ENCODE peak calls at places on chromosomes 5 and 9, in five cellular contexts. One of them, this sample, is unnamed.

GRCh38 chr5:177071671-177072385 is 14.9 kb upstream of the FGFR4 start:
- DNase-seq in stimulated activated CD8-positive, alpha-beta memory T cell treated with anti-CD3 and anti-CD28 coated beads, Interleukin-7, amount 100 ng/mL, for 1 hour: peak; percentile 49
- DNase-seq in NCI-H510A treated with DMSO at 0.1 percent for 48 hours: peak; percentile 74
- DNase-seq in iPS-NIHi11: peak; percentile 71
- DNase-seq in EH: peak; percentile 84
- DNase-seq in this sample: no peak

GRCh38 chr9:19310246-19310645 is 69.8 kb downstream of the RPS6 start:
- DNase-seq in EH: no peak
- DNase-seq in iPS-NIHi11: no peak
- DNase-seq in NCI-H510A treated with DMSO at 0.1 percent for 48 hours: no peak
- DNase-seq in stimulated activated CD8-positive, alpha-beta memory T cell treated with anti-CD3 and anti-CD28 coated beads, Interleukin-7, amount 100 ng/mL, for 1 hour: no peak
- DNase-seq in this sample: no peak

GRCh38 chr5:168425997-168426863 is 60.0 kb upstream of the RARS1 start:
- DNase-seq in stimulated activated CD8-positive, alpha-beta memory T cell treated with anti-CD3 and anti-CD28 coated beads, Interleukin-7, amount 100 ng/mL, for 1 hour: no peak
- DNase-seq in iPS-NIHi11: no peak
- DNase-seq in NCI-H510A treated with DMSO at 0.1 percent for 48 hours: no peak
- DNase-seq in EH: no peak
- DNase-seq in this sample: no peak

GRCh38 chr9:89591291-89592200 is 13.3 kb upstream of the GADD45G start:
- DNase-seq in NCI-H510A treated with DMSO at 0.1 percent for 48 hours: no peak
- DNase-seq in EH: no peak
- DNase-seq in iPS-NIHi11: no peak
- DNase-seq in stimulated activated CD8-positive, alpha-beta memory T cell treated with anti-CD3 and anti-CD28 coated beads, Interleukin-7, amount 100 ng/mL, for 1 hour: no peak
- DNase-seq in this sample: no peak

GRCh38 chr9:456365-456764 is 241.7 kb downstream of the DOCK8 start:
- DNase-seq in EH: no peak
- DNase-seq in NCI-H510A treated with DMSO at 0.1 percent for 48 hours: peak; percentile 12
- DNase-seq in iPS-NIHi11: peak; percentile 24
- DNase-seq in stimulated activated CD8-positive, alpha-beta memory T cell treated with anti-CD3 and anti-CD28 coated beads, Interleukin-7, amount 100 ng/mL, for 1 hour: no peak
- DNase-seq in this sample: peak; percentile 63

GRCh38 chr9:17531642-17532254 is 47.1 kb upstream of the SH3GL2 start:
- DNase-seq in NCI-H510A treated with DMSO at 0.1 percent for 48 hours: peak; percentile 11
- DNase-seq in EH: peak; percentile 56
- DNase-seq in iPS-NIHi11: peak; percentile 38
- DNase-seq in stimulated activated CD8-positive, alpha-beta memory T cell treated with anti-CD3 and anti-CD28 coated beads, Interleukin-7, amount 100 ng/mL, for 1 hour: no peak
- DNase-seq in this sample: no peak

GRCh38 chr5:87191645-87192044 is 76.0 kb upstream of the RASA1 start:
- DNase-seq in iPS-NIHi11: no peak
- DNase-seq in EH: no peak
- DNase-seq in stimulated activated CD8-positive, alpha-beta memory T cell treated with anti-CD3 and anti-CD28 coated beads, Interleukin-7, amount 100 ng/mL, for 1 hour: no peak
- DNase-seq in NCI-H510A treated with DMSO at 0.1 percent for 48 hours: no peak
- DNase-seq in this sample: no peak

GRCh38 chr9:87557996-87558395 is 60.3 kb downstream of the DAPK1 start:
- DNase-seq in EH: peak; percentile 6
- DNase-seq in NCI-H510A treated with DMSO at 0.1 percent for 48 hours: no peak
- DNase-seq in stimulated activated CD8-positive, alpha-beta memory T cell treated with anti-CD3 and anti-CD28 coated beads, Interleukin-7, amount 100 ng/mL, for 1 hour: no peak
- DNase-seq in iPS-NIHi11: no peak
- DNase-seq in this sample: no peak

GRCh38 chr9:126439402-126439765 is 112.8 kb downstream of the MVB12B start:
- DNase-seq in EH: peak; percentile 73
- DNase-seq in stimulated activated CD8-positive, alpha-beta memory T cell treated with anti-CD3 and anti-CD28 coated beads, Interleukin-7, amount 100 ng/mL, for 1 hour: no peak
- DNase-seq in NCI-H510A treated with DMSO at 0.1 percent for 48 hours: no peak
- DNase-seq in iPS-NIHi11: no peak
- DNase-seq in this sample: no peak

GRCh38 chr9:84216151-84216550 is 124.4 kb downstream of the SLC28A3 start:
- DNase-seq in NCI-H510A treated with DMSO at 0.1 percent for 48 hours: no peak
- DNase-seq in stimulated activated CD8-positive, alpha-beta memory T cell treated with anti-CD3 and anti-CD28 coated beads, Interleukin-7, amount 100 ng/mL, for 1 hour: no peak
- DNase-seq in iPS-NIHi11: no peak
- DNase-seq in EH: peak; percentile 14
- DNase-seq in this sample: no peak

GRCh38 chr9:116673375-116673774 is 13.7 kb upstream of the TRIM32 start:
- DNase-seq in EH: peak; percentile 88
- DNase-seq in NCI-H510A treated with DMSO at 0.1 percent for 48 hours: no peak
- DNase-seq in stimulated activated CD8-positive, alpha-beta memory T cell treated with anti-CD3 and anti-CD28 coated beads, Interleukin-7, amount 100 ng/mL, for 1 hour: no peak
- DNase-seq in iPS-NIHi11: no peak
- DNase-seq in this sample: no peak

GRCh38 chr5:54379590-54379989 is 69.2 kb upstream of the ARL15 start:
- DNase-seq in EH: no peak
- DNase-seq in NCI-H510A treated with DMSO at 0.1 percent for 48 hours: no peak
- DNase-seq in iPS-NIHi11: no peak
- DNase-seq in stimulated activated CD8-positive, alpha-beta memory T cell treated with anti-CD3 and anti-CD28 coated beads, Interleukin-7, amount 100 ng/mL, for 1 hour: no peak
- DNase-seq in this sample: no peak

GRCh38 chr5:131795879-131796792 is 681 bp downstream of the FNIP1 start:
- DNase-seq in iPS-NIHi11: peak; percentile 60
- DNase-seq in EH: peak; percentile 75
- DNase-seq in NCI-H510A treated with DMSO at 0.1 percent for 48 hours: no peak
- DNase-seq in stimulated activated CD8-positive, alpha-beta memory T cell treated with anti-CD3 and anti-CD28 coated beads, Interleukin-7, amount 100 ng/mL, for 1 hour: peak; percentile 5
- DNase-seq in this sample: peak; percentile 92

GRCh38 chr9:118643118-118643517 is 726.1 kb downstream of the BRINP1 start:
- DNase-seq in iPS-NIHi11: peak; percentile 67
- DNase-seq in NCI-H510A treated with DMSO at 0.1 percent for 48 hours: no peak
- DNase-seq in EH: no peak
- DNase-seq in stimulated activated CD8-positive, alpha-beta memory T cell treated with anti-CD3 and anti-CD28 coated beads, Interleukin-7, amount 100 ng/mL, for 1 hour: no peak
- DNase-seq in this sample: no peak

GRCh38 chr5:35478856-35479682 is 138.6 kb upstream of the SPEF2 start:
- DNase-seq in NCI-H510A treated with DMSO at 0.1 percent for 48 hours: no peak
- DNase-seq in EH: peak; percentile 65
- DNase-seq in stimulated activated CD8-positive, alpha-beta memory T cell treated with anti-CD3 and anti-CD28 coated beads, Interleukin-7, amount 100 ng/mL, for 1 hour: no peak
- DNase-seq in iPS-NIHi11: no peak
- DNase-seq in this sample: no peak

GRCh38 chr5:59661939-59662615 is 231.4 kb downstream of the PDE4D start:
- DNase-seq in stimulated activated CD8-positive, alpha-beta memory T cell treated with anti-CD3 and anti-CD28 coated beads, Interleukin-7, amount 100 ng/mL, for 1 hour: no peak
- DNase-seq in iPS-NIHi11: no peak
- DNase-seq in EH: no peak
- DNase-seq in NCI-H510A treated with DMSO at 0.1 percent for 48 hours: peak; percentile 18
- DNase-seq in this sample: no peak

GRCh38 chr5:170028124-170028523 is 47.8 kb upstream of the INSYN2B start:
- DNase-seq in NCI-H510A treated with DMSO at 0.1 percent for 48 hours: no peak
- DNase-seq in stimulated activated CD8-positive, alpha-beta memory T cell treated with anti-CD3 and anti-CD28 coated beads, Interleukin-7, amount 100 ng/mL, for 1 hour: no peak
- DNase-seq in iPS-NIHi11: no peak
- DNase-seq in EH: no peak
- DNase-seq in this sample: no peak

GRCh38 chr9:27539479-27540441 is 10.1 kb upstream of the MOB3B start:
- DNase-seq in NCI-H510A treated with DMSO at 0.1 percent for 48 hours: no peak
- DNase-seq in stimulated activated CD8-positive, alpha-beta memory T cell treated with anti-CD3 and anti-CD28 coated beads, Interleukin-7, amount 100 ng/mL, for 1 hour: no peak
- DNase-seq in iPS-NIHi11: no peak
- DNase-seq in EH: peak; percentile 58
- DNase-seq in this sample: peak; percentile 11

GRCh38 chr5:148904440-148904839 is 78.0 kb downstream of the ADRB2 start:
- DNase-seq in NCI-H510A treated with DMSO at 0.1 percent for 48 hours: no peak
- DNase-seq in stimulated activated CD8-positive, alpha-beta memory T cell treated with anti-CD3 and anti-CD28 coated beads, Interleukin-7, amount 100 ng/mL, for 1 hour: no peak
- DNase-seq in EH: no peak
- DNase-seq in iPS-NIHi11: no peak
- DNase-seq in this sample: peak; percentile 64

GRCh38 chr5:69404659-69405330 is 10.1 kb upstream of the MARVELD2 start:
- DNase-seq in stimulated activated CD8-positive, alpha-beta memory T cell treated with anti-CD3 and anti-CD28 coated beads, Interleukin-7, amount 100 ng/mL, for 1 hour: no peak
- DNase-seq in EH: no peak
- DNase-seq in NCI-H510A treated with DMSO at 0.1 percent for 48 hours: no peak
- DNase-seq in iPS-NIHi11: no peak
- DNase-seq in this sample: no peak

GRCh38 chr9:110996436-110997224 is 41.6 kb downstream of the LPAR1 start:
- DNase-seq in stimulated activated CD8-positive, alpha-beta memory T cell treated with anti-CD3 and anti-CD28 coated beads, Interleukin-7, amount 100 ng/mL, for 1 hour: no peak
- DNase-seq in NCI-H510A treated with DMSO at 0.1 percent for 48 hours: no peak
- DNase-seq in iPS-NIHi11: no peak
- DNase-seq in EH: peak; percentile 85
- DNase-seq in this sample: no peak

GRCh38 chr9:135574331-135574730 is 12.8 kb downstream of the PAEP start:
- DNase-seq in EH: no peak
- DNase-seq in stimulated activated CD8-positive, alpha-beta memory T cell treated with anti-CD3 and anti-CD28 coated beads, Interleukin-7, amount 100 ng/mL, for 1 hour: no peak
- DNase-seq in iPS-NIHi11: peak; percentile 14
- DNase-seq in NCI-H510A treated with DMSO at 0.1 percent for 48 hours: no peak
- DNase-seq in this sample: no peak

GRCh38 chr9:3043369-3043768 is 199.5 kb upstream of the PUM3 start:
- DNase-seq in stimulated activated CD8-positive, alpha-beta memory T cell treated with anti-CD3 and anti-CD28 coated beads, Interleukin-7, amount 100 ng/mL, for 1 hour: no peak
- DNase-seq in iPS-NIHi11: no peak
- DNase-seq in NCI-H510A treated with DMSO at 0.1 percent for 48 hours: no peak
- DNase-seq in EH: peak; percentile 79
- DNase-seq in this sample: no peak

GRCh38 chr5:136457390-136458094 is 92.2 kb upstream of the TRPC7 start:
- DNase-seq in EH: no peak
- DNase-seq in NCI-H510A treated with DMSO at 0.1 percent for 48 hours: peak; percentile 27
- DNase-seq in stimulated activated CD8-positive, alpha-beta memory T cell treated with anti-CD3 and anti-CD28 coated beads, Interleukin-7, amount 100 ng/mL, for 1 hour: no peak
- DNase-seq in iPS-NIHi11: no peak
- DNase-seq in this sample: no peak

GRCh38 chr9:127776195-127776918 is 2.1 kb downstream of the SH2D3C start:
- DNase-seq in NCI-H510A treated with DMSO at 0.1 percent for 48 hours: peak; percentile 14
- DNase-seq in EH: no peak
- DNase-seq in stimulated activated CD8-positive, alpha-beta memory T cell treated with anti-CD3 and anti-CD28 coated beads, Interleukin-7, amount 100 ng/mL, for 1 hour: peak; percentile 56
- DNase-seq in iPS-NIHi11: no peak
- DNase-seq in this sample: no peak

GRCh38 chr9:120574473-120574872 is 5.5 kb downstream of the CDK5RAP2 start:
- DNase-seq in NCI-H510A treated with DMSO at 0.1 percent for 48 hours: no peak
- DNase-seq in stimulated activated CD8-positive, alpha-beta memory T cell treated with anti-CD3 and anti-CD28 coated beads, Interleukin-7, amount 100 ng/mL, for 1 hour: no peak
- DNase-seq in iPS-NIHi11: no peak
- DNase-seq in EH: no peak
- DNase-seq in this sample: no peak

GRCh38 chr9:135602789-135603481 is 36.4 kb downstream of the GLT6D1 start:
- DNase-seq in NCI-H510A treated with DMSO at 0.1 percent for 48 hours: peak; percentile 12
- DNase-seq in EH: peak; percentile 36
- DNase-seq in stimulated activated CD8-positive, alpha-beta memory T cell treated with anti-CD3 and anti-CD28 coated beads, Interleukin-7, amount 100 ng/mL, for 1 hour: peak; percentile 43
- DNase-seq in iPS-NIHi11: peak; percentile 72
- DNase-seq in this sample: peak; percentile 26

GRCh38 chr5:132478498-132478855 is 12.1 kb downstream of the IRF1 start:
- DNase-seq in EH: no peak
- DNase-seq in iPS-NIHi11: no peak
- DNase-seq in stimulated activated CD8-positive, alpha-beta memory T cell treated with anti-CD3 and anti-CD28 coated beads, Interleukin-7, amount 100 ng/mL, for 1 hour: no peak
- DNase-seq in NCI-H510A treated with DMSO at 0.1 percent for 48 hours: no peak
- DNase-seq in this sample: no peak

GRCh38 chr5:169648725-169649124 is 11.7 kb downstream of the DOCK2 start:
- DNase-seq in stimulated activated CD8-positive, alpha-beta memory T cell treated with anti-CD3 and anti-CD28 coated beads, Interleukin-7, amount 100 ng/mL, for 1 hour: no peak
- DNase-seq in iPS-NIHi11: no peak
- DNase-seq in EH: peak; percentile 53
- DNase-seq in NCI-H510A treated with DMSO at 0.1 percent for 48 hours: no peak
- DNase-seq in this sample: no peak

GRCh38 chr5:93582677-93583524 is at the start of gene NR2F1:
- DNase-seq in stimulated activated CD8-positive, alpha-beta memory T cell treated with anti-CD3 and anti-CD28 coated beads, Interleukin-7, amount 100 ng/mL, for 1 hour: no peak
- DNase-seq in iPS-NIHi11: peak; percentile 62
- DNase-seq in EH: peak; percentile 90
- DNase-seq in NCI-H510A treated with DMSO at 0.1 percent for 48 hours: peak; percentile 82
- DNase-seq in this sample: peak; percentile 55

GRCh38 chr5:167245871-167246270 is 1045.6 kb upstream of the WWC1 start:
- DNase-seq in EH: no peak
- DNase-seq in stimulated activated CD8-positive, alpha-beta memory T cell treated with anti-CD3 and anti-CD28 coated beads, Interleukin-7, amount 100 ng/mL, for 1 hour: no peak
- DNase-seq in NCI-H510A treated with DMSO at 0.1 percent for 48 hours: no peak
- DNase-seq in iPS-NIHi11: peak; percentile 27
- DNase-seq in this sample: no peak

GRCh38 chr5:162886717-162887116 is 550.7 kb upstream of the CCNG1 start:
- DNase-seq in iPS-NIHi11: no peak
- DNase-seq in NCI-H510A treated with DMSO at 0.1 percent for 48 hours: no peak
- DNase-seq in EH: no peak
- DNase-seq in stimulated activated CD8-positive, alpha-beta memory T cell treated with anti-CD3 and anti-CD28 coated beads, Interleukin-7, amount 100 ng/mL, for 1 hour: no peak
- DNase-seq in this sample: no peak

GRCh38 chr5:148469446-148470062 is 85.8 kb downstream of the FBXO38 start:
- DNase-seq in NCI-H510A treated with DMSO at 0.1 percent for 48 hours: no peak
- DNase-seq in iPS-NIHi11: no peak
- DNase-seq in EH: peak; percentile 74
- DNase-seq in stimulated activated CD8-positive, alpha-beta memory T cell treated with anti-CD3 and anti-CD28 coated beads, Interleukin-7, amount 100 ng/mL, for 1 hour: no peak
- DNase-seq in this sample: no peak